ENCODE peak calls at places on chromosomes 13 and 19, in six cellular contexts. One of them, this sample, is unnamed.

GRCh38 chr19:46656541-46656940 is 4.4 kb downstream of the DACT3 start:
- DNase-seq in stomach: no peak
- DNase-seq in suprapubic skin: no peak
- DNase-seq in tibial nerve: no peak
- DNase-seq in upper lobe of left lung: no peak
- DNase-seq in endothelial cell of umbilical vein: no peak
- DNase-seq in this sample: no peak

GRCh38 chr19:39506944-39507714 is 7.8 kb upstream of the SELENOV start:
- DNase-seq in stomach: no peak
- DNase-seq in suprapubic skin: no peak
- DNase-seq in tibial nerve: no peak
- DNase-seq in upper lobe of left lung: peak
- DNase-seq in endothelial cell of umbilical vein: peak
- DNase-seq in this sample: no peak

GRCh38 chr13:76038920-76039716 is 403.0 kb downstream of the LMO7 start:
- DNase-seq in stomach: no peak
- DNase-seq in suprapubic skin: no peak
- DNase-seq in tibial nerve: no peak
- DNase-seq in upper lobe of left lung: no peak
- DNase-seq in endothelial cell of umbilical vein: no peak
- DNase-seq in this sample: no peak

GRCh38 chr19:658916-659839 is 3.8 kb downstream of the RNF126 start:
- DNase-seq in stomach: peak
- DNase-seq in suprapubic skin: no peak
- DNase-seq in tibial nerve: no peak
- DNase-seq in upper lobe of left lung: peak
- DNase-seq in endothelial cell of umbilical vein: no peak
- DNase-seq in this sample: peak

GRCh38 chr19:13299838-13300237 is 149.6 kb downstream of the IER2 start:
- DNase-seq in stomach: no peak
- DNase-seq in suprapubic skin: no peak
- DNase-seq in tibial nerve: no peak
- DNase-seq in upper lobe of left lung: no peak
- DNase-seq in endothelial cell of umbilical vein: no peak
- DNase-seq in this sample: no peak

GRCh38 chr19:45955905-45956608 is 17.6 kb downstream of the NOVA2 start:
- DNase-seq in stomach: no peak
- DNase-seq in suprapubic skin: no peak
- DNase-seq in tibial nerve: no peak
- DNase-seq in upper lobe of left lung: no peak
- DNase-seq in endothelial cell of umbilical vein: peak
- DNase-seq in this sample: peak

GRCh38 chr19:11505032-11505503 is 571 bp downstream of the ZNF653 start:
- DNase-seq in stomach: peak
- DNase-seq in suprapubic skin: peak
- DNase-seq in tibial nerve: peak
- DNase-seq in upper lobe of left lung: peak
- DNase-seq in endothelial cell of umbilical vein: peak
- DNase-seq in this sample: peak

GRCh38 chr19:17266975-17267788 is at the start of gene BABAM1:
- DNase-seq in stomach: peak
- DNase-seq in suprapubic skin: peak
- DNase-seq in tibial nerve: peak
- DNase-seq in upper lobe of left lung: peak
- DNase-seq in endothelial cell of umbilical vein: peak
- DNase-seq in this sample: peak

GRCh38 chr19:35303357-35303915 is 11.5 kb downstream of the MAG start:
- DNase-seq in stomach: no peak
- DNase-seq in suprapubic skin: peak
- DNase-seq in tibial nerve: no peak
- DNase-seq in upper lobe of left lung: no peak
- DNase-seq in endothelial cell of umbilical vein: no peak
- DNase-seq in this sample: no peak

GRCh38 chr19:30881986-30882385 is 467.2 kb downstream of the TSHZ3 start:
- DNase-seq in stomach: no peak
- DNase-seq in suprapubic skin: no peak
- DNase-seq in tibial nerve: no peak
- DNase-seq in upper lobe of left lung: no peak
- DNase-seq in endothelial cell of umbilical vein: no peak
- DNase-seq in this sample: no peak

GRCh38 chr13:77225946-77226345 is 100.9 kb downstream of the MYCBP2 start:
- DNase-seq in stomach: no peak
- DNase-seq in suprapubic skin: no peak
- DNase-seq in tibial nerve: no peak
- DNase-seq in upper lobe of left lung: no peak
- DNase-seq in endothelial cell of umbilical vein: no peak
- DNase-seq in this sample: no peak

GRCh38 chr19:46133101-46133627 is 8.7 kb upstream of the IGFL3 start:
- DNase-seq in stomach: no peak
- DNase-seq in suprapubic skin: no peak
- DNase-seq in tibial nerve: no peak
- DNase-seq in upper lobe of left lung: no peak
- DNase-seq in endothelial cell of umbilical vein: peak
- DNase-seq in this sample: peak

GRCh38 chr13:29502391-29503008 is 93.0 kb downstream of the SLC7A1 start:
- DNase-seq in stomach: no peak
- DNase-seq in suprapubic skin: no peak
- DNase-seq in tibial nerve: no peak
- DNase-seq in upper lobe of left lung: no peak
- DNase-seq in endothelial cell of umbilical vein: no peak
- DNase-seq in this sample: no peak

GRCh38 chr19:18279266-18279515 is 2.2 kb downstream of the JUND start:
- DNase-seq in stomach: no peak
- DNase-seq in suprapubic skin: no peak
- DNase-seq in tibial nerve: no peak
- DNase-seq in upper lobe of left lung: no peak
- DNase-seq in endothelial cell of umbilical vein: no peak
- DNase-seq in this sample: no peak

GRCh38 chr19:18282021-18282787 is 782 bp upstream of the JUND start:
- DNase-seq in stomach: no peak
- DNase-seq in suprapubic skin: peak
- DNase-seq in tibial nerve: no peak
- DNase-seq in upper lobe of left lung: no peak
- DNase-seq in endothelial cell of umbilical vein: peak
- DNase-seq in this sample: no peak

GRCh38 chr19:18281082-18282020 is at the start of gene JUND:
- DNase-seq in stomach: peak
- DNase-seq in suprapubic skin: peak
- DNase-seq in tibial nerve: peak
- DNase-seq in upper lobe of left lung: peak
- DNase-seq in endothelial cell of umbilical vein: peak
- DNase-seq in this sample: peak

GRCh38 chr19:18279516-18280246 is 1.7 kb downstream of the JUND start:
- DNase-seq in stomach: peak
- DNase-seq in suprapubic skin: peak
- DNase-seq in tibial nerve: peak
- DNase-seq in upper lobe of left lung: peak
- DNase-seq in endothelial cell of umbilical vein: peak
- DNase-seq in this sample: peak

GRCh38 chr19:18280247-18281081 is 958 bp downstream of the JUND start:
- DNase-seq in stomach: peak
- DNase-seq in suprapubic skin: peak
- DNase-seq in tibial nerve: peak
- DNase-seq in upper lobe of left lung: peak
- DNase-seq in endothelial cell of umbilical vein: peak
- DNase-seq in this sample: peak
- TF ChIP-seq POLR2A in stomach: no peak
- TF ChIP-seq POLR2A in suprapubic skin: peak
- TF ChIP-seq POLR2A in tibial nerve: peak
- TF ChIP-seq POLR2A in upper lobe of left lung: peak
- TF ChIP-seq POLR2A in endothelial cell of umbilical vein: peak
- TF ChIP-seq POLR2A in this sample: peak

DNA sequence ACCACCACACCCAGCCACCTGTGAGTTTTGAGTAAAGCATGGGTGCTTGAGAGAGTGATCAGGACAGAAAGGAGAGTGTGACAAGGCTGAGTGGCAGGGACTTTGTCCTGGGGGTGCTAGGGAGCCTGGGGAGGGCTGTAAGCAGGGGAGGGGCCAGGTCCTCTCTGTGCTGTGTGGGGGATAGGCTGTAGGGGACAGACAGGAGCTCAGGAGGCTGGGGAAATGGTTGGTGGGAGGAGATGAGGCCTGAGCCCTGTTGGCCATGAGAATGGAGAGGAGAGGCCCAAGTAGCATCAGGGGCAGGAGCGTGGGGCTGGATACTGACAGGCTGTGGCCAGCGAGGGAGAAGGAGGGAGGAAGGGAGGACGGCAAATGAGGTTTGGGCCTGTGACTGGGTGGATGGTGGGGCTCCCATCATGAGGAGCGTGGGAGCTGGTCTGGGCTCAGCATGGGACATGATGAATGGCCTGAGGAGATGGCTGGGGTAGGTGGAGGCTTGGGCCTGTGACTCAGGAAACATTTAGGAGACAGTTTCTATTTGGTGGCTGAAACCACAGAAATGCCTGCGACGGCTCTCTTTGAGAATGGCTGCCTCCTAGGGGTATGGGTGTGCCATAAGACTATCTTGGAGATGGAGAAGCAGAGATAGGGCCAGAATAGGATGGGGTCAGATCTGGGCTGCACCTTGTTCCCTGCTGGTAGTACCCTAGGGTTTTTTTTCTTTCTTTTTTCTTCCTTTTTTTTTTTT is 25.0 kb downstream of the GRIN2D start:
- DNase-seq in stomach: no peak
- DNase-seq in suprapubic skin: no peak
- DNase-seq in tibial nerve: no peak
- DNase-seq in upper lobe of left lung: no peak
- DNase-seq in endothelial cell of umbilical vein: no peak
- DNase-seq in this sample: no peak
- TF ChIP-seq CTCF in stomach: no peak
- TF ChIP-seq CTCF in suprapubic skin: no peak
- TF ChIP-seq CTCF in tibial nerve: no peak
- TF ChIP-seq CTCF in upper lobe of left lung: no peak
- TF ChIP-seq CTCF in endothelial cell of umbilical vein: no peak
- TF ChIP-seq CTCF in this sample: no peak

DNA sequence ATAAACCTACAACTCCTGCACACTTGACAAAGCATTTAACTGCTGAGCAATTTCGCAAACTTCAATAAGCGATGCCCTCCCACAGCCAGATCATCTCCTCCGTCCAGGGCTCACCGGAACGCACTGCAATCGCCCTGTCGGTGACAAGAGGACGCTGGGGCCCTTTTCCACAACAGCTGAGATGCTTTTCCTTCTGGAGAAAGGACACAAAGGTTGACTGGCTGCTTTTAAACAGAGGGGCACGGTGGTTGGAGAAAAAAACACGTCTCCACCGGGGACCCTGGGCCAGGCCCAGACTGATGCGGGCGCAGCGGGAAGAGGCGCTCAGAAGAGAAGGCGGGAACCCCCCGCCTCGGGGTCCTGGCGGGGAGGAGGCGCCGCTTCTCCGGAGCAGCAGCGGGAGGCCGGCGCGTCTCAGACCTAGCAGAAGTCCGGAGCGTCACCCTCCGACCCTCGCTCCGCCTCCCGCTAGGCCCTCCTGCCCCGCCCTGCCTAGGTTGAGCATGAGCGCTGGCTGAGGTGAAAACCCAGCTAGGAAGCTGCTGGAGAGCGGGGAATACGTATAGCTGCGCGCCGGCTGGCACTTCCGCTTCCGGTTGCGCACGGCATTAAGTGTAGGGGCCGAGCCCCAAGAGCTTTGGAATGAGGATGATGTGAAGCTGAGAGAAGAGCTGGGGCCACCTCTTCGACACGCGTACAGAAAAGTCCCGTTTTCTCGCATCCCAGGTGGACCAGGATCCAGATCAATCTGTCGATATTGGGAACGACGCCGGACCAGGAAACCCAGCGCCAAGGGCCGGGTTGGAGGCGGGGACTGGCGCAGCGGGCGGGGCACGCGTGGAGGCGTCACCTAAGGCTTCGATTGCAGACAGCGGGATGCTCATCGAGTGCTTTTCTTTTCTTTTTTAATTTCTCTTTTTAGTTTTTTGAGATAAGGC is at the start of gene ZNF846:
- DNase-seq in stomach: peak
- DNase-seq in suprapubic skin: peak
- DNase-seq in tibial nerve: peak
- DNase-seq in upper lobe of left lung: peak
- DNase-seq in endothelial cell of umbilical vein: peak
- DNase-seq in this sample: peak
- TF ChIP-seq POLR2A in stomach: no peak
- TF ChIP-seq POLR2A in suprapubic skin: peak
- TF ChIP-seq POLR2A in tibial nerve: peak
- TF ChIP-seq POLR2A in upper lobe of left lung: peak
- TF ChIP-seq POLR2A in endothelial cell of umbilical vein: peak
- TF ChIP-seq POLR2A in this sample: no peak

GRCh38 chr19:41434450-41434849 is 5.3 kb downstream of the DMAC2 start:
- DNase-seq in stomach: no peak
- DNase-seq in suprapubic skin: no peak
- DNase-seq in tibial nerve: no peak
- DNase-seq in upper lobe of left lung: no peak
- DNase-seq in endothelial cell of umbilical vein: no peak
- DNase-seq in this sample: no peak

GRCh38 chr19:41428481-41428859 is 1.3 kb upstream of the B3GNT8 start:
- DNase-seq in stomach: no peak
- DNase-seq in suprapubic skin: no peak
- DNase-seq in tibial nerve: no peak
- DNase-seq in upper lobe of left lung: no peak
- DNase-seq in endothelial cell of umbilical vein: no peak
- DNase-seq in this sample: no peak

GRCh38 chr19:41433171-41433570 is 6.0 kb upstream of the B3GNT8 start:
- DNase-seq in stomach: no peak
- DNase-seq in suprapubic skin: no peak
- DNase-seq in tibial nerve: no peak
- DNase-seq in upper lobe of left lung: peak
- DNase-seq in endothelial cell of umbilical vein: no peak
- DNase-seq in this sample: no peak

GRCh38 chr19:41430907-41431306 is 3.7 kb upstream of the B3GNT8 start:
- DNase-seq in stomach: no peak
- DNase-seq in suprapubic skin: no peak
- DNase-seq in tibial nerve: no peak
- DNase-seq in upper lobe of left lung: no peak
- DNase-seq in endothelial cell of umbilical vein: no peak
- DNase-seq in this sample: no peak

DNA sequence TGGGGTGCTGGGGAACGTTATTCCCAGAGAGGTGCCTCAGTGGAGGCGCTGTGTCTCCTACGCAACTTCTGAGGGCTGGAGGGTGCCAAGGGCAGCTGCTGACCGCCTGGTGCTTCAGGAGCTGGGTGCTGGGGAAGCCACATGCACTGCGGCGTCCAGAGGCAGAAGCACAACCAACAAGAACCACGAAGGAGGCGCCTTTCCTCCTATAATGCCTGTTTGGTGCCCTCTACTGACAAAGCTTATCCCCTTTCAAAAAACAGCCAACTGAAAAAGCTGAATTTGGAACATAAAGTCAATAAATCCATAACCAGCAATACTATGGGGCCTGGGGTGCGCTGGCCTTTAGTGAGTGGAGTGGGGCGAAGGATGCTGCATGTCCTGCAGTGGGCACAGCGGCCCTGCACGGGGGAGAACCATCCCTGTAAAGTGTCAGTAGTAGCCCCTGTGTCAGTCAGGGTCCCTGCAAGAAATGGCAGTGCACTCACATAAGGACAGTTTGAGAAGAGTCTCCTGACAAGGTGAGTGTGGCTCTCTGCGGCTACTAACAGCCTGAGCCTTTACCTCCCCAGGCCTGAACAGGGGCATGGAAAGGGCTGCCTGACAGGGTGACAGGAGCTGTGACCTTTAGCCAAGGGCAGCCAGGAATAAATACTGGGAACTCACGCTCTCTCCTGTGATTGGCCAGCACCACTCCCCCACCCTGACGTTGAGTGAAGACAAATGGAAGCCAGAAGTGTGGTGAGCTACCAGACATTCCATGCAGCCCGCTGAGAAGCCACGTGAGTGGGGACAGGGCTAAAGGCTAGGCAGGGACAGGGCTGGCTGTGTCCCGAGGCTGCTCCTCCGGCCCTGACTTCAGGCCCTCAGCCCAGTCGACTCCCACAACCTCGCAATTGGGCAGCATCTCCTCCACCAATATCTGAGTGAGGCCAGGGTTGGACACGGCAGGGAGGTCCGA is 4.5 kb upstream of the B3GNT8 start:
- DNase-seq in stomach: no peak
- DNase-seq in suprapubic skin: no peak
- DNase-seq in tibial nerve: no peak
- DNase-seq in upper lobe of left lung: no peak
- DNase-seq in endothelial cell of umbilical vein: peak
- DNase-seq in this sample: no peak
- TF ChIP-seq CTCF in stomach: no peak
- TF ChIP-seq CTCF in suprapubic skin: no peak
- TF ChIP-seq CTCF in tibial nerve: peak
- TF ChIP-seq CTCF in upper lobe of left lung: no peak
- TF ChIP-seq CTCF in endothelial cell of umbilical vein: peak
- TF ChIP-seq CTCF in this sample: no peak

This sample was measured in lower leg skin.